ENCODE peak calls at places on chromosomes 2 and 18, in nine cellular contexts. G is left colon, H is retina, J is GM06990, B is NCI-H1694 treated with DMSO at 0.1 percent for 48 hours, L is activated T-helper 1 cell treated with Interleukin-2 at 50 U/mL for 16 hours, N is right cardiac atrium, Q is naive B cell, U is keratinocyte. Z is an unnamed sample.

GRCh38 chr18:12315481-12315880 is 7.4 kb downstream of the TUBB6 start:
- DNase-seq in G (no peak), H (no peak), J (no peak), B (no peak), L (no peak), N (peak; percentile 68), Q (peak; percentile 38), U (no peak), Z (no peak)

GRCh38 chr2:239676716-239677454 is 276.1 kb upstream of the HDAC4 start:
- DNase-seq in G (no peak), H (no peak), J (no peak), B (no peak), L (no peak), N (no peak), Q (no peak), U (no peak), Z (no peak)

GRCh38 chr2:209614630-209615369 is 156.8 kb upstream of the UNC80 start:
- DNase-seq in G (no peak), H (peak; percentile 53), J (no peak), B (no peak), L (no peak), N (no peak), Q (no peak), U (no peak), Z (no peak)

GRCh38 chr2:119673796-119674195 is 5.2 kb upstream of the TMEM177 start:
- DNase-seq in G (no peak), H (no peak), J (no peak), B (no peak), L (no peak), N (no peak), Q (no peak), U (no peak), Z (no peak)

GRCh38 chr2:189613650-189614420 is 33.2 kb upstream of the SLC40A1 start:
- DNase-seq in G (no peak), H (no peak), J (no peak), B (no peak), L (no peak), N (no peak), Q (no peak), U (no peak), Z (no peak)

GRCh38 chr2:30408961-30409387 is 38.1 kb upstream of the LCLAT1 start:
- DNase-seq in G (no peak), H (no peak), J (no peak), B (no peak), L (no peak), N (no peak), Q (no peak), U (no peak), Z (no peak)

GRCh38 chr2:172439911-172440310 is 12.5 kb downstream of the ITGA6 start:
- DNase-seq in G (no peak), H (no peak), J (no peak), B (no peak), L (no peak), N (no peak), Q (no peak), U (no peak), Z (no peak)

GRCh38 chr2:64599469-64599868 is 54.2 kb downstream of the SERTAD2 start:
- DNase-seq in G (peak; percentile 67), H (no peak), J (no peak), B (no peak), L (no peak), N (no peak), Q (no peak), U (no peak), Z (no peak)

GRCh38 chr2:6872412-6872811 is 5.2 kb upstream of the RSAD2 start:
- DNase-seq in G (no peak), H (no peak), J (no peak), B (no peak), L (no peak), N (no peak), Q (no peak), U (no peak), Z (no peak)

GRCh38 chr2:216777637-216778273 is 82.1 kb downstream of the TNP1 start:
- DNase-seq in G (peak; percentile 14), H (no peak), J (peak; percentile 22), B (peak; percentile 87), L (no peak), N (no peak), Q (no peak), U (peak; percentile 72), Z (no peak)

GRCh38 chr2:134140251-134140661 is 113.6 kb upstream of the MGAT5 start:
- DNase-seq in G (peak; percentile 67), H (no peak), J (no peak), B (no peak), L (no peak), N (no peak), Q (no peak), U (peak; percentile 58), Z (no peak)

GRCh38 chr2:23434721-23435121 is 49.7 kb downstream of the KLHL29 start:
- DNase-seq in G (no peak), H (no peak), J (no peak), B (no peak), L (no peak), N (no peak), Q (no peak), U (no peak), Z (no peak)

GRCh38 chr2:43370146-43370545 is 143.7 kb upstream of the ZFP36L2 start:
- DNase-seq in G (no peak), H (no peak), J (no peak), B (no peak), L (no peak), N (no peak), Q (no peak), U (no peak), Z (no peak)

GRCh38 chr2:10300997-10301945 is 1.4 kb upstream of the HPCAL1 start:
- DNase-seq in G (peak; percentile 38), H (no peak), J (no peak), B (no peak), L (no peak), N (no peak), Q (no peak), U (no peak), Z (no peak)

GRCh38 chr2:31523871-31524492 is 56.8 kb downstream of the SRD5A2 start:
- DNase-seq in G (peak; percentile 65), H (peak; percentile 47), J (peak; percentile 9), B (peak; percentile 34), L (no peak), N (no peak), Q (peak; percentile 38), U (no peak), Z (peak; percentile 17)

GRCh38 chr18:62715829-62716678 is 713 bp downstream of the PHLPP1 start:
- DNase-seq in G (peak; percentile 76), H (peak; percentile 78), J (peak; percentile 76), B (peak; percentile 18), L (peak; percentile 47), N (peak; percentile 57), Q (peak; percentile 75), U (no peak), Z (peak; percentile 37)